ENCODE peak calls at places on chromosomes 4 and X, in eight cellular contexts. I, T, J, W, C, X, N and L are unnamed samples.

GRCh38 chr4:66704243-66704642 is 841.1 kb downstream of the CENPC start:
- DNase-seq in I (no peak), X (no peak), W (no peak), C (no peak), J (no peak), T (no peak), N (no peak), L (no peak)

GRCh38 chr4:81030061-81030616 is 369 bp upstream of the BMP3 start:
- DNase-seq in N (no peak), T (no peak), X (no peak), J (no peak), I (no peak), W (no peak), C (no peak), L (no peak)

GRCh38 chr4:54746228-54746627 is 88.5 kb downstream of the KIT start:
- DNase-seq in N (no peak), J (peak), X (no peak), T (no peak), W (peak), C (no peak), I (no peak), L (no peak)

GRCh38 chrX:26387906-26388305 is 171.9 kb downstream of the MAGEB5 start:
- DNase-seq in J (no peak), X (no peak), I (no peak), T (no peak), C (no peak), W (no peak), N (no peak), L (no peak)

GRCh38 chrX:40244980-40245379 is 147.2 kb upstream of the BCOR start:
- DNase-seq in N (no peak), W (no peak), T (peak), J (peak), X (no peak), I (peak), C (no peak), L (no peak)

GRCh38 chr4:116118216-116118615 is 967.2 kb downstream of the TRAM1L1 start:
- DNase-seq in X (no peak), J (no peak), C (no peak), I (no peak), W (no peak), T (no peak), N (no peak), L (no peak)

GRCh38 chrX:13376857-13377441 is 57.1 kb upstream of the ATXN3L start:
- DNase-seq in C (no peak), X (peak), I (no peak), T (peak), N (peak), W (peak), J (peak), L (no peak)

GRCh38 chr4:76212851-76213414 is 691 bp downstream of the SCARB2 start:
- DNase-seq in I (no peak), W (no peak), N (no peak), C (no peak), J (peak), T (peak), X (no peak), L (no peak)

GRCh38 chr4:110869114-110869513 is 246.2 kb upstream of the PITX2 start:
- DNase-seq in C (no peak), J (peak), X (no peak), W (no peak), I (no peak), N (no peak), T (peak), L (no peak)

GRCh38 chrX:72381439-72382198 is 75.9 kb upstream of the CITED1 start:
- DNase-seq in I (no peak), J (no peak), T (no peak), X (no peak), N (no peak), W (no peak), C (no peak), L (no peak)

GRCh38 chr4:8558080-8558960 is 21.9 kb upstream of the GPR78 start:
- DNase-seq in X (no peak), W (no peak), N (no peak), J (peak), C (no peak), T (no peak), I (no peak), L (no peak)

GRCh38 chr4:37928896-37929537 is 31.2 kb upstream of the PTTG2 start:
- DNase-seq in T (no peak), W (no peak), C (no peak), J (peak), X (no peak), N (no peak), I (no peak), L (no peak)

GRCh38 chr4:20954541-20954940 is 254.3 kb downstream of the PACRGL start:
- DNase-seq in N (no peak), T (no peak), J (no peak), W (no peak), C (no peak), I (no peak), X (no peak), L (no peak)

GRCh38 chr4:42398448-42399355 is 1.4 kb downstream of the SHISA3 start:
- DNase-seq in W (no peak), X (no peak), N (no peak), I (peak), T (no peak), J (no peak), C (no peak), L (no peak)

GRCh38 chr4:88799900-88800299 is 102.3 kb upstream of the NAP1L5 start:
- DNase-seq in C (no peak), X (no peak), J (no peak), N (no peak), T (no peak), W (no peak), I (no peak), L (no peak)

GRCh38 chr4:54217642-54218486 is 11.2 kb upstream of the PDGFRA start:
- DNase-seq in I (peak), J (peak), C (peak), W (peak), N (peak), T (peak), X (peak), L (peak)

GRCh38 chr4:38598489-38598888 is 65.5 kb upstream of the KLF3 start:
- DNase-seq in C (no peak), N (no peak), W (no peak), J (no peak), T (no peak), X (no peak), I (no peak), L (no peak)

GRCh38 chr4:138609943-138610350 is 367.8 kb upstream of the SLC7A11 start:
- DNase-seq in X (no peak), C (no peak), J (peak), T (peak), N (no peak), I (no peak), W (peak), L (no peak)

GRCh38 chr4:183455431-183456145 is 11.2 kb downstream of the CDKN2AIP start:
- DNase-seq in X (no peak), I (no peak), N (no peak), T (peak), W (no peak), C (no peak), J (peak), L (no peak)

GRCh38 chr4:19832388-19832787 is 419.3 kb upstream of the SLIT2 start:
- DNase-seq in C (no peak), N (no peak), X (no peak), I (no peak), J (peak), T (peak), W (no peak), L (no peak)

GRCh38 chr4:141077611-141078225 is 55.6 kb downstream of the RNF150 start:
- DNase-seq in N (peak), W (no peak), C (no peak), X (no peak), J (no peak), I (no peak), T (no peak), L (no peak)

GRCh38 chrX:30597258-30598012 is 19.9 kb upstream of the TASL start:
- DNase-seq in I (no peak), N (no peak), W (no peak), J (no peak), T (no peak), X (no peak), C (no peak), L (no peak)

GRCh38 chrX:30592846-30593245 is 15.3 kb upstream of the TASL start:
- DNase-seq in C (no peak), N (no peak), T (no peak), W (no peak), I (no peak), J (no peak), X (no peak), L (no peak)

GRCh38 chrX:30589146-30589888 is 11.8 kb upstream of the TASL start:
- DNase-seq in W (no peak), I (no peak), N (no peak), J (no peak), T (no peak), X (no peak), C (no peak), L (no peak)

GRCh38 chrX:30590368-30590767 is 12.8 kb upstream of the TASL start:
- DNase-seq in C (no peak), T (no peak), J (no peak), I (no peak), X (no peak), N (no peak), W (no peak), L (no peak)

DNA sequence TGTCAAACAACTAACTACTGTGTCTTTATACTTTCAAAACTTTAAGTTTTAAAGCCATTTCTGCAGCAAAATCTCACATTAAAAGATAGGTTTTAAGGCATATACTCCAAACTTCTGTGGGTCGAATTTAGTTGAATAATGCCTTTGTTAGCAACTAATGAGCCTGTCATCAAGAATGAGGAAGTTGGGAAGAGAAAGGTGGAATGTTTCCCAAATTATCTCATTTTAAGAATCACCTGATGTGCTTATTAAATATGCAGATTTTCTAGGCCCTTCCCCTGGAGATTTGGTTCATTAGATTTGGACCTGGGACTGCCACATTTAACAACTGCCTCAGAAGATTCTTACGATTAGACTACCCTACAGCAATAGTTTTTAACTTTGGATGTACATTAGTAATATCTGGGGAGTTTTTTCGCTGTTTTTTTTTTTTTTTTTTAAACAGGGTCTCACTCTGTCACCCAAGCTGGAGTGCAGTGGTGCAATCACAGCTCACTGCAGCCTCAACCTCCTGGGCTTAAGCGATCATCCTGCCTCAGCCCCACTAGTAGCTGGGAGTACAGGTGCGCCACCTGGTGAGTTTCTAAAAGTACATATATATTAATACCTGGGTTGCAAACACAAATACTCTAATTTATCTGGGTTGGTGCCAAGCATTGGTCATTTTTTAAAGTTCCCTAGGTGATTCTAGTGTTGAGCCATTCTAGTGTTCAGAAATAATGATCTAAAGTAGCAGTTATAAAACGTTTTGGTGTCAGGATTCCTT is 16.1 kb upstream of the TASL start:
- DNase-seq in T (no peak), I (no peak), J (no peak), W (no peak), C (no peak), X (no peak), N (no peak), L (no peak)
- TF ChIP-seq CTCF in T (no peak), I (no peak), J (no peak), W (no peak), C (no peak), X (no peak), N (no peak), L (no peak)

GRCh38 chrX:115531818-115532403 is 29.1 kb upstream of the PLS3 start:
- DNase-seq in X (no peak), N (no peak), J (peak), W (peak), T (peak), I (no peak), C (no peak), L (no peak)

GRCh38 chrX:115534383-115534782 is 26.6 kb upstream of the PLS3 start:
- DNase-seq in T (no peak), W (no peak), X (no peak), J (no peak), N (no peak), C (no peak), I (no peak), L (no peak)

GRCh38 chrX:115535421-115535820 is 25.6 kb upstream of the PLS3 start:
- DNase-seq in X (no peak), T (no peak), J (no peak), N (no peak), I (no peak), W (no peak), C (no peak), L (no peak)

GRCh38 chrX:115535844-115536243 is 25.1 kb upstream of the PLS3 start:
- DNase-seq in J (no peak), W (no peak), X (no peak), T (peak), N (no peak), C (no peak), I (no peak), L (no peak)

DNA sequence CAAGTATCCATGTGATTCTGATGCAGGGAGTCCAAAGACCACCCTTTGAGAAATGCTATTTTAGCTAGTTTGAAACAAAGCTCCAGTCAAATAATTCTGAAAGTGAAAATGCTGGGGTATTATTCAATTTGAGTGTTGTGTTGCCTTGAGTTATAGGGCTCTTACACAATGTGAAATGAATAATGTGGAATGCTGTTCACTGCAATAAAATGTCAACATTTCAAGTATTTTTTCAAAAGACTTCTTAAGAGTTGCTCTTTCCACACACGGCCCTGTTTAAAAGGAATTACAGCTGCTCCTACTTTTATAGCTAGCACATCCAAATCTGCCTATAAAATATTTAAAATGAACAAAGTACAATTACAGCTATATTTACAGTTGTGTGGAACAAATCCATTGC is 27.5 kb upstream of the PLS3 start:
- DNase-seq in N (no peak), C (no peak), I (no peak), W (no peak), J (no peak), T (peak), X (peak), L (no peak)
- TF ChIP-seq CTCF in N (no peak), C (no peak), I (no peak), W (no peak), J (no peak), T (no peak), X (no peak), L (no peak)

GRCh38 chr4:184473515-184474260 is 662 bp downstream of the IRF2 start:
- DNase-seq in X (no peak), T (peak), J (peak), N (peak), I (peak), C (peak), W (no peak), L (peak)
- TF ChIP-seq CTCF in X (no peak), T (no peak), J (no peak), N (no peak), I (no peak), C (no peak), W (no peak), L (no peak)

DNA sequence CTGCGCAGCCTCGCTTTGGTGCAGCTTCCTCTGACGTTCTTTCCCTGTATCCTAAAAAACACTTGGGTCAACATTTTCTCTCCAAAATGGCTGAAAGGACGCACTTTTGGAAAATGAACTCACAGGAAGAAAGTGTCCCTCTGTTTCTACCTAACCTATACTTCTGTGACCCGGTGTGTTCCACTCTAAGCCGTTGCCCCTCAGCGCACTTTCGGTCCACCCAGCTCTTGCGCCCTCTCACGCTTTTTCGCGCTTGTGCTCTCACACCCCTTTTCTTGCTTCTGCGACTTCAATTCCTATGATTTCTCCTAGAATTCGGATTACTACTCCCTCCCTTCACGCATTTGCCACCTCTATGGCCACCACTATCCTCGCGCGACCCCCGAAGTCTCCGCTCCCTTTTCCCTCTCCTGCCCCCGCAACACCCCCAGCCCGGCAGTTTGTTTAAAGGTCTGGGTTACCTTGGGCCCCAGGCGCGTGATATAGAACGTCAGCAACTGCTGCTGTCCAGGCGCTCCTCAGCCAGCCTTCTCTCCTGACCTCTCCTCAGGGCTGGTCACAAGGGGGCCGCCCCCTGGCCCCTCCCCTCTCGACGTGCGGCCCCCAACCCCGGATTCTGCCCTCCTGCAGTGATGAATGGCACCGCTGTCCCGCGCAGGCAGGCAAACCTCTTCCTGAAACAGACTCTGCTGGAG is at the start of gene USP51:
- DNase-seq in W (no peak), N (peak), X (no peak), J (no peak), I (peak), T (peak), C (peak), L (no peak)
- TF ChIP-seq CTCF in W (no peak), N (peak), X (peak), J (no peak), I (no peak), T (peak), C (no peak), L (no peak)

GRCh38 chrX:125378205-125378604 is 58.5 kb downstream of the TEX13C start:
- DNase-seq in I (no peak), J (no peak), T (no peak), C (no peak), N (no peak), X (no peak), W (no peak), L (no peak)
- TF ChIP-seq CTCF in I (no peak), J (no peak), T (no peak), C (no peak), N (no peak), X (no peak), W (no peak), L (no peak)

DNA sequence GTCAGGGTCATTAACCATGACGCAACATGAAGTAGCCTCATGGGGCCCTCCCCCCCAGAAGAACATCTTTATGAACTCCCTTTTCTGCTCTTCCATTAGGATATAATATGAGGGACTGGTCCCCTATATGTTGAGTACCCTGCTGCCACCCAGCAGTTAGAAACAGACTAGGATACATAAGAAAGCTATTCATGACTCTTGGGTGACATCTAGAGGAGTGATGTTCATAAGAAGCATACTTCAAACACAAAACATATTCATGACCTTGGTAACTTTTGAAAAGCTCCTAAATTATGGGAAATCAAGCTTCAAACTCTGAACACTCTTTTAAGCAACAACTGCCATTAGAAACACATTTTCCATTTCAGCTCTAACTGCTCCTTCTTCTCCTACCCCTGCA is 155.2 kb upstream of the SPIN4 start:
- DNase-seq in J (peak), N (no peak), C (no peak), X (no peak), I (peak), W (no peak), T (peak), L (no peak)
- TF ChIP-seq CTCF in J (peak), N (peak), C (no peak), X (peak), I (peak), W (no peak), T (peak), L (peak)

GRCh38 chrX:21725498-21725897 is 32.4 kb downstream of the SMPX start:
- DNase-seq in X (peak), N (no peak), C (no peak), T (peak), I (peak), J (no peak), W (no peak), L (no peak)
- TF ChIP-seq CTCF in X (peak), N (no peak), C (no peak), T (peak), I (no peak), J (peak), W (peak), L (no peak)

DNA sequence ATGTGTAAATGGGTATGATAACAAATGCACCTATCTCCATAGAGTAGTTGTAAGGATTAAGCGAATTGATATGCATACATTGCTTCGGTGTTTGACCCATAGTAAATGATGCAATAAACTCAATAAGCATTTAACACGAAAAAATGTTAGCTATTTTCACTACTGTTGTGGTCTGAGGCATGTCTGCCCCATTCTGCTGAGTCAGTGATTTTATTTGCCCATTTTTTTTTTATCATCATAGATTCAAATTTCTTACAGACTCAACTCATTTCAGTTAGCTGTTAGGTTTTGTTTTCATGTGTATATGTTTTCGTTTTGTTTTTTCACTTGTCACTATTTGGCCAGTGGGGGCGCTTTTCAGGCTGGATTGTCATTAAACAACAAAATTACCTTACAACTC is 27.8 kb upstream of the ARHGEF9 start:
- DNase-seq in X (no peak), I (no peak), T (no peak), J (no peak), N (no peak), C (no peak), W (no peak), L (no peak)
- TF ChIP-seq CTCF in X (no peak), I (no peak), T (no peak), J (no peak), N (no peak), C (no peak), W (no peak), L (no peak)

DNA sequence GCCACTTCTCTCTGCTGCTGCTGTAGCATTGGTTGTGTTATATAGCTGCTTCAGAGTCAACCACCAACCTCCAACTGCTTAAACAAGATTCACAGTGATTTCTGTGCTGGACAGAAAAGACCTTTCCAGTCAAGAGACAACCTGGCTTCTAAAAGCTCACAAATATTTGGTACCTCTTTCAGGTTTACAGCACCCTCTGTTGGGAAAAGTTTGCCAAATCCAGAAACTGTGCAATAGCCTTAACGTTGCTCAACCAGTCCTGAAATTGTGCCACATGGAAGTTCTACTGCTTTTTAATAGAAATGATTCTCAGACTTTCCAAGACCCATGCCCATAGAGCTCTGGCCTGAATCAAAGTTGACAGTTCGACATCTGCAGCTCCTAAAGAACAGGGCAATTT is 842.1 kb upstream of the HTR2C start:
- DNase-seq in I (peak), N (no peak), C (no peak), X (no peak), W (no peak), T (no peak), J (peak), L (no peak)
- TF ChIP-seq CTCF in I (peak), N (no peak), C (no peak), X (no peak), W (no peak), T (no peak), J (peak), L (no peak)